ENCODE peak calls at places on chromosomes 4 and X, in five cellular contexts. N is H1, E is GM12878, D is K562, S is HepG2. H is an unnamed sample.

GRCh38 chr4:98467627-98468072 is 190.8 kb downstream of the TSPAN5 start:
- DNase-seq in N (peak), E (no peak), D (peak), S (peak), H (peak)

GRCh38 chr4:151736367-151736766 is 24.4 kb downstream of the GATB start:
- DNase-seq in N (no peak), E (no peak), D (no peak), S (no peak), H (no peak)

GRCh38 chrX:45070116-45071007 is 130.3 kb downstream of the DIPK2B start:
- DNase-seq in N (no peak), E (peak), D (peak), S (peak), H (no peak)

GRCh38 chr4:77146426-77147399 is 10.3 kb upstream of the CCNG2 start:
- DNase-seq in N (no peak), E (no peak), D (no peak), S (no peak), H (no peak)

GRCh38 chrX:148878371-148878770 is 378.0 kb downstream of the AFF2 start:
- DNase-seq in N (no peak), E (no peak), D (no peak), S (no peak), H (no peak)

GRCh38 chr4:116303736-116304188 is 781.6 kb downstream of the TRAM1L1 start:
- DNase-seq in N (no peak), E (no peak), D (no peak), S (no peak), H (no peak)

GRCh38 chr4:151801547-151802516 is 41.0 kb upstream of the GATB start:
- DNase-seq in N (no peak), E (no peak), D (peak), S (peak), H (peak)

GRCh38 chrX:115409551-115409950 is 120.0 kb downstream of the LUZP4 start:
- DNase-seq in N (no peak), E (no peak), D (no peak), S (no peak), H (no peak)

GRCh38 chr4:161538941-161539340 is 624.9 kb downstream of the FSTL5 start:
- DNase-seq in N (no peak), E (no peak), D (no peak), S (no peak), H (no peak)

GRCh38 chr4:44210750-44211149 is 237.9 kb downstream of the KCTD8 start:
- DNase-seq in N (no peak), E (no peak), D (no peak), S (no peak), H (no peak)
- TF ChIP-seq ATF2 in N (no peak), E (no peak), D (no peak), S (no peak), H (no peak)

DNA sequence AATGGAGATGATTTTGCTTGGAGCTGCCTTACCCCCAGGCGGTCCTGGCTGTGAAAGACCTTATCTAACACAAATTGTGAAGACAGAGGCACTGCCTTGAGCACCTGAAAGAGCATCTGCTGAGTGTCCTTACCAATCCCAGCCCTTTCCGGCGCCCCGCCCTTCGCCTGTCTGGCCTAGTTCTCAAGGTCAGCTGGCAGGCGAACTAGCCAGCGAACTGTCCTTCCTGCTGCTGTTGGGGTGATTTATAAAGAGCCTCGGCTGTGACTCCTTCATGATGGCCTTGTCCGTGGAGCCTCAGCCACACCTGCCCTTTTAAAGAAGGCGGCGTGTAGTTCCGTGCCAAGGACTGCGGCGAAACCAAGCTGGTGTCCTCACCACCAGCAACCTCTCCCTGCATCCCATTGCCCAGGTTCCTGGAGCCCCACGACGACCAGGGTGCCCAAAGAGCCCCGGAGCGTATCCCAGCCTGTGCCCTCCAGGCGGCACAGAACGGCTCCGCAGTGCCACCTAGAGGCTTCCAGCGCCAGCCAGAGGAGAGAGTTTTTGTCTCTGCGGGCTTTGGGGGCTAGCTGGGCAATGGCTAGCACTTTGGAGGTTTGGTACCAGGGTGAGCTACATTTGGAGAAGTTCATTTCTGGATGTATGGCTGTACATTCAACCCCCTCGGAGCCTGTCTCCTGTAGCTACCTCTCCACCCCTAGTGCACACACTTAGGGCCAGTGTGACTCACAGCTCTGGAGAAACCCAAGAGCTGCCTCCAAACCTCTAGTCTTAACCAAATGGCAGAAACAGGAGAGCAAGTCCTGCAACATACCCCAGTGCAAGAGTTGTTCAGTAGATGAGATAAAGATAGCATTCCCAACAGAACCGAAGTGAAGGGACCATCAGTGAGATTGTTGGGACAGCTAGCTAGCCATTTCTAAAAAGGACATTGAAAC is 36.8 kb upstream of the VMA21 start:
- DNase-seq in N (no peak), E (no peak), D (peak), S (peak), H (peak)
- TF ChIP-seq ATF2 in N (no peak), E (no peak), D (no peak), S (no peak), H (no peak)

GRCh38 chr4:180665994-180666818 is 1577.0 kb upstream of the TENM3 start:
- DNase-seq in N (no peak), E (no peak), D (peak), S (peak), H (peak)
- TF ChIP-seq ATF2 in N (no peak), E (no peak), D (no peak), S (no peak), H (no peak)

GRCh38 chr4:948101-948935 is 16.1 kb downstream of the TMEM175 start:
- DNase-seq in N (no peak), E (no peak), D (no peak), S (peak), H (no peak)

GRCh38 chr4:945274-946102 is 13.2 kb downstream of the TMEM175 start:
- DNase-seq in N (no peak), E (no peak), D (no peak), S (peak), H (no peak)

GRCh38 chr4:947491-947971 is 15.3 kb downstream of the TMEM175 start:
- DNase-seq in N (no peak), E (no peak), D (no peak), S (no peak), H (no peak)

GRCh38 chr4:946103-946450 is 13.8 kb downstream of the TMEM175 start:
- DNase-seq in N (no peak), E (no peak), D (no peak), S (no peak), H (no peak)

GRCh38 chr4:946517-947471 is 14.5 kb downstream of the TMEM175 start:
- DNase-seq in N (no peak), E (no peak), D (no peak), S (no peak), H (no peak)
- TF ChIP-seq ATF2 in N (no peak), E (no peak), D (no peak), S (no peak), H (no peak)

GRCh38 chr4:2141022-2141761 is 82.1 kb downstream of the NAT8L start:
- DNase-seq in N (no peak), E (peak), D (no peak), S (no peak), H (no peak)

GRCh38 chr4:2138846-2139500 is 79.8 kb downstream of the NAT8L start:
- DNase-seq in N (no peak), E (no peak), D (no peak), S (no peak), H (no peak)

GRCh38 chr4:2141762-2142520 is 82.8 kb downstream of the NAT8L start:
- DNase-seq in N (peak), E (no peak), D (no peak), S (no peak), H (no peak)

GRCh38 chr4:2142630-2143427 is 83.7 kb downstream of the NAT8L start:
- DNase-seq in N (no peak), E (no peak), D (no peak), S (no peak), H (no peak)
- TF ChIP-seq ATF2 in N (no peak), E (no peak), D (no peak), S (no peak), H (no peak)

GRCh38 chrX:1246816-1247215 is 21.8 kb upstream of the CSF2RA start:
- DNase-seq in N (no peak), E (peak), D (peak), S (peak), H (peak)
- TF ChIP-seq ATF2 in N (no peak), E (no peak), D (no peak), S (no peak), H (no peak)

GRCh38 chr4:148412460-148412859 is 29.8 kb downstream of the NR3C2 start:
- DNase-seq in N (no peak), E (no peak), D (no peak), S (no peak), H (no peak)

GRCh38 chr4:148415500-148415899 is 26.7 kb downstream of the NR3C2 start:
- DNase-seq in N (no peak), E (no peak), D (no peak), S (no peak), H (no peak)
- TF ChIP-seq ATF2 in N (no peak), E (no peak), D (no peak), S (no peak), H (no peak)

GRCh38 chr4:87500107-87500462 is 29.1 kb downstream of the SPARCL1 start:
- DNase-seq in N (no peak), E (no peak), D (no peak), S (no peak), H (no peak)

GRCh38 chr4:87499415-87500106 is 29.6 kb downstream of the SPARCL1 start:
- DNase-seq in N (no peak), E (no peak), D (no peak), S (no peak), H (no peak)

GRCh38 chr4:87497586-87497985 is 31.6 kb downstream of the SPARCL1 start:
- DNase-seq in N (no peak), E (no peak), D (no peak), S (no peak), H (no peak)

GRCh38 chr4:87498446-87498900 is 30.7 kb downstream of the SPARCL1 start:
- DNase-seq in N (no peak), E (no peak), D (no peak), S (no peak), H (no peak)

DNA sequence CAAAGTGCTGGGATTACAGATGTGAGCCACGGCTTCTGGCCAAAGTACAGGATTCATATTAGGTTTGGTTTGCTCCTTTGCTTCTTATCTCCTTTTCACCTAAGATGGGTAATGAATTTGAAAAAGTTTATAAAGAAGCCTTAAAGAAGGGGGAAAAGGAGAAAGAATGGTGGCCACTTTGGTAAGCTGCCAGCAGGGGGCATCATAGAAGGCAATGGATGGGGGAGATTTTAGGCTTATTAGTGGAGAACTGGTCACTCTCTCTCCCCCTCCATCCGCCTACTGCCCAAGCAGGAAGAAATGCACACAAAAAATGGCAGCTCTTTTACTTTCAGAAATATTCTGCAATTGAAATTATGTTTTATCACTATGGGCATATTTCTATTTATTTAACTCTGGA is 32.0 kb downstream of the SPARCL1 start:
- DNase-seq in N (no peak), E (no peak), D (peak), S (no peak), H (peak)
- TF ChIP-seq ATF2 in N (no peak), E (no peak), D (no peak), S (no peak), H (no peak)

H was measured in WTC11.